ENCODE peak calls at places on chromosomes 3 and 15, in eight cellular contexts. U is tibial artery, A is Panc1, C is gastrocnemius medialis, L is ovary, M is left ventricle myocardium inferior, J is heart left ventricle, G is pancreas. V is an unnamed sample.
A peak's percentile ranks its signal among the peaks of the same experiment; 100 is the strongest.

GRCh38 chr15:65460948-65461347 is 38.2 kb upstream of the IGDCC4 start:
- DNase-seq in L (no peak), C (no peak), J (no peak), G (no peak), U (no peak), M (no peak), A (no peak), V (no peak)

GRCh38 chr3:184391266-184391665 is 11.4 kb downstream of the CHRD start:
- DNase-seq in A (no peak), J (no peak), C (no peak), L (no peak), G (no peak), M (no peak), U (no peak), V (no peak)

GRCh38 chr15:80455668-80456442 is 51.7 kb downstream of the ARNT2 start:
- DNase-seq in U (peak; percentile 40), L (peak; percentile 65), C (peak; percentile 21), M (no peak), G (no peak), J (peak; percentile 62), A (peak; percentile 53), V (peak; percentile 27)

GRCh38 chr15:33722673-33723015 is 245.7 kb upstream of the CHRM5 start:
- DNase-seq in A (no peak), G (no peak), J (no peak), C (no peak), L (no peak), U (no peak), M (no peak), V (no peak)

GRCh38 chr3:27354588-27355203 is 14.5 kb downstream of the NEK10 start:
- DNase-seq in A (no peak), M (no peak), J (no peak), C (no peak), G (no peak), U (no peak), L (no peak), V (no peak)

GRCh38 chr3:52896613-52897012 is 735 bp downstream of the STIMATE start:
- DNase-seq in U (no peak), M (no peak), C (no peak), A (no peak), G (no peak), L (no peak), J (no peak), V (no peak)

GRCh38 chr15:69424748-69425413 is 10.7 kb downstream of the KIF23 start:
- DNase-seq in L (no peak), C (no peak), J (no peak), U (no peak), G (no peak), M (no peak), A (no peak), V (no peak)

GRCh38 chr15:30992465-30992864 is 1.0 kb upstream of the MTMR10 start:
- DNase-seq in L (no peak), A (no peak), J (no peak), M (no peak), G (no peak), U (no peak), C (peak; percentile 52), V (no peak)

GRCh38 chr3:41881233-41881821 is 80.6 kb downstream of the ULK4 start:
- DNase-seq in U (no peak), C (no peak), J (no peak), L (no peak), M (no peak), A (peak; percentile 10), G (no peak), V (no peak)

GRCh38 chr3:141476033-141476432 is 10.8 kb upstream of the RASA2 start:
- DNase-seq in G (no peak), U (no peak), A (no peak), J (no peak), M (no peak), C (no peak), L (no peak), V (no peak)

GRCh38 chr3:61595826-61596225 is 34.5 kb downstream of the PTPRG start:
- DNase-seq in U (no peak), C (no peak), A (no peak), M (no peak), J (no peak), L (no peak), G (no peak), V (no peak)

GRCh38 chr3:54634122-54634469 is 293.8 kb downstream of the LRTM1 start:
- DNase-seq in J (no peak), G (no peak), L (no peak), C (no peak), M (no peak), A (no peak), U (no peak), V (no peak)

GRCh38 chr3:129013491-129013891 is 12.4 kb downstream of the EFCC1 start:
- DNase-seq in C (no peak), A (no peak), G (no peak), U (no peak), J (no peak), M (no peak), L (no peak), V (no peak)

GRCh38 chr3:188156051-188156450 is 2.1 kb downstream of the LPP start:
- DNase-seq in J (no peak), U (no peak), A (no peak), G (no peak), C (no peak), M (no peak), L (no peak), V (no peak)

GRCh38 chr3:142603340-142603730 is 7.1 kb downstream of the PLS1 start:
- DNase-seq in A (no peak), G (no peak), L (no peak), J (no peak), C (no peak), M (no peak), U (no peak), V (no peak)

DNA sequence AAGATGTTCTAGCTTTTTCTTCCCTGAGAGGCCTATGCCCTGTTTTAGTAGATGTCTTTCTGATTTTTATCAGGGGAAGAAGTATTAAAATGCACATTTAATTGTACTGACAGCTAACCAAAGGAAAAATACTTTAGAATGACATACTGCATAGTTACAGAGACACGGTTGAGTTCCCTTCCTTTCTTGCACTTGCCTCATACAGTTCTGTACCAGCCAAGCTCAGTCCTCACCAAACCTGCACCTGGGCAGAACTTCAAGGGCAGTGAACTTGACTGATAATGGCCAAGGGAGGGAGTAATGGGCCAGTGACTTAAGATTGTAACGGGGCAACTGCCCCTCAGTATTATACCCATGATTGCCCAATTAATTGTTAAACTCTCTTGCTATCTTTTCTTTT is 34.1 kb upstream of the RASGRP1 start:
- DNase-seq in G (no peak), J (no peak), U (no peak), A (no peak), M (no peak), C (no peak), L (no peak), V (no peak)
- H3K27ac ChIP-seq in G (no peak overlapping the region), J (no peak overlapping the region), U (no peak overlapping the region), A (no peak overlapping the region), M (no peak overlapping the region), C (no peak overlapping the region), L (no peak overlapping the region), V (no peak overlapping the region)

GRCh38 chr3:124257332-124257864 is 265.5 kb upstream of the ROPN1 start:
- DNase-seq in U (no peak), G (no peak), J (no peak), M (no peak), C (no peak), A (no peak), L (no peak), V (no peak)
- H3K4me3 ChIP-seq in U (no peak overlapping the region), G (no peak overlapping the region), J (no peak overlapping the region), M (no peak overlapping the region), C (no peak overlapping the region), A (no peak overlapping the region), L (no peak overlapping the region), V (no peak overlapping the region)

GRCh38 chr3:152196782-152197181 is 71.9 kb upstream of the MBNL1 start:
- DNase-seq in L (no peak), C (no peak), A (no peak), M (no peak), J (no peak), G (no peak), U (no peak), V (no peak)

GRCh38 chr3:152197451-152197850 is 71.3 kb upstream of the MBNL1 start:
- DNase-seq in U (no peak), M (no peak), C (no peak), A (no peak), G (no peak), J (no peak), L (no peak), V (no peak)

GRCh38 chr3:152199069-152199838 is 69.5 kb upstream of the MBNL1 start:
- DNase-seq in A (no peak), M (no peak), J (no peak), G (no peak), L (no peak), C (no peak), U (no peak), V (no peak)

GRCh38 chr3:152198655-152199054 is 70.1 kb upstream of the MBNL1 start:
- DNase-seq in J (no peak), U (no peak), M (no peak), G (no peak), A (no peak), C (no peak), L (no peak), V (no peak)

DNA sequence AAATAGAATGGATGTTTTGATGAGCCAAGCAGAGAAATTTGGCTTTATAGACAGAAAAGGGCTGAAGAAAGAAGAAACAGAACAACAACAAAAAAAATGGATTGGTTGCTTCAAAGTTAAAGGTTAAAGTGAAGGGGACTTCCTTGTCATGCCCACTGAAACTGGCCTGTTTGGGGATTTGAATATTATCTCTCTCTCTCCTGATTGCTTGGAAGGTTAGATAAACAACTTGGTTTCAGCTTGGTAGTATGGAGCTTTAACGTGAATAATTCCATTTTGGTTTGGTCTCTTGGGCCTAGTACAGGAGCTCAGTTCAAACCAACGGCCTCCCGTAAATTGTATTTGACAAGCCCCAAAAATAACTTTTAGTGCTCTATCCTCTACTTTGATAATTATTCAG is 70.8 kb upstream of the MBNL1 start:
- DNase-seq in L (no peak), C (no peak), J (no peak), M (no peak), U (no peak), A (no peak), G (no peak), V (no peak)
- H3K4me1 ChIP-seq in L (peaks cover 2% of the 10 kb centered on the region), C (peaks cover 44% of the 10 kb centered on the region), J (peaks cover 14% of the 10 kb centered on the region), M (peaks cover 45% of the 10 kb centered on the region), U (peaks cover 58% of the 10 kb centered on the region), A (peaks cover 5% of the 10 kb centered on the region), G (peaks cover 25% of the 10 kb centered on the region), V (peaks cover 43% of the 10 kb centered on the region)

DNA sequence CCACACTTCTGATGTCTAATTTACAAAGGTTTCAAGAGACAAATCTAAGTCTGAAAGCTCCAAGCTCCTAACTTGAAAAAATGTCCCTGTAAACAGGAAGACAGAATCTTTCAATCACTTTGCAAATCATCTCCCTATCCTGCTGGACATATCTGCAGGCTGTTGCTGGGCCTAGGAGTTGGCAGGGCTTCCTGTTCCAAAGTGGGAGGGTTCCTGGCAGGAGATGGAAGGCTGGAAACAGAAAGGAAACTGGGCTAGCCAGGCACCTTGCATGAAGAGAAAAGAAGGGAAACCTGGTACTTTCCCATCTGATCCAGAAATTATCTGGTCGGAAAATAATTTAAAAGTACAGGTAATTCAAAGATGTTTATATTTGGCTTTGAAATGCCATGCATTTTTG is 227.3 kb upstream of the IL12A start:
- DNase-seq in A (no peak), L (no peak), G (no peak), U (peak; percentile 42), M (peak; percentile 45), J (peak; percentile 57), C (no peak), V (no peak)
- H3K27ac ChIP-seq in A (peak overlapping the region; percentile 74), L (no peak overlapping the region), G (no peak overlapping the region), U (peak overlapping the region; percentile 92), M (peak overlapping the region; percentile 99), J (peak overlapping the region; percentile 100), C (no peak overlapping the region), V (no peak overlapping the region)